ENCODE peak calls at places on chromosomes 2 and 18, in four cellular contexts. O is IMR-90, X is K562, B is GM12878. F is an unnamed sample.

GRCh38 chr2:168340931-168341330 is 93.5 kb upstream of the STK39 start:
- DNase-seq in O (no peak), X (no peak), B (no peak), F (no peak)

GRCh38 chr2:104656496-104657310 is 197.2 kb upstream of the POU3F3 start:
- DNase-seq in O (no peak), X (no peak), B (no peak), F (no peak)

GRCh38 chr2:13230221-13230620 is 513.5 kb downstream of the TRIB2 start:
- DNase-seq in O (no peak), X (no peak), B (no peak), F (no peak)

GRCh38 chr2:2580341-2580740 is 249.3 kb upstream of the MYT1L start:
- DNase-seq in O (no peak), X (no peak), B (no peak), F (no peak)

GRCh38 chr2:223101340-223102039 is 49.5 kb downstream of the KCNE4 start:
- DNase-seq in O (peak), X (peak), B (peak), F (peak)

GRCh38 chr2:121469361-121469760 is 61.3 kb upstream of the RNU4ATAC start:
- DNase-seq in O (no peak), X (no peak), B (no peak), F (no peak)

GRCh38 chr2:168312036-168312822 is 64.8 kb upstream of the STK39 start:
- DNase-seq in O (no peak), X (no peak), B (no peak), F (no peak)

GRCh38 chr18:7945882-7946281 is 378.8 kb downstream of the PTPRM start:
- DNase-seq in O (peak), X (no peak), B (no peak), F (peak)

GRCh38 chr18:55007582-55007981 is 48.3 kb upstream of the CCDC68 start:
- DNase-seq in O (peak), X (no peak), B (no peak), F (no peak)

GRCh38 chr2:181686566-181687185 is 6.4 kb upstream of the NEUROD1 start:
- DNase-seq in O (no peak), X (no peak), B (no peak), F (no peak)

GRCh38 chr2:64404743-64405142 is 49.2 kb upstream of the LGALSL start:
- DNase-seq in O (no peak), X (peak), B (no peak), F (no peak)

GRCh38 chr2:85390941-85391669 is 19.1 kb downstream of the CAPG start:
- DNase-seq in O (peak), X (peak), B (no peak), F (peak)

GRCh38 chr2:237464757-237465391 is 22.2 kb upstream of the MLPH start:
- DNase-seq in O (peak), X (no peak), B (no peak), F (no peak)

GRCh38 chr2:196681510-196681909 is 42.0 kb downstream of the CCDC150 start:
- DNase-seq in O (no peak), X (no peak), B (no peak), F (no peak)

GRCh38 chr2:109377976-109378375 is 235.8 kb downstream of the SEPTIN10 start:
- DNase-seq in O (no peak), X (no peak), B (no peak), F (no peak)

GRCh38 chr18:47756364-47757016 is 174.0 kb downstream of the SMAD2 start:
- DNase-seq in O (peak), X (peak), B (no peak), F (peak)

GRCh38 chr2:137547842-137548241 is 416.4 kb upstream of the HNMT start:
- DNase-seq in O (no peak), X (no peak), B (no peak), F (no peak)

GRCh38 chr2:96685592-96686459 is 43.3 kb downstream of the FER1L5 start:
- DNase-seq in O (no peak), X (peak), B (no peak), F (peak)

GRCh38 chr2:152369176-152369860 is 34.3 kb downstream of the FMNL2 start:
- DNase-seq in O (peak), X (no peak), B (no peak), F (no peak)

GRCh38 chr2:236238756-236239155 is 25.4 kb downstream of the ASB18 start:
- DNase-seq in O (no peak), X (no peak), B (no peak), F (no peak)

GRCh38 chr2:227366861-227367800 is 12.0 kb downstream of the TM4SF20 start:
- DNase-seq in O (peak), X (no peak), B (no peak), F (no peak)

GRCh38 chr2:55140316-55141219 is 90.3 kb upstream of the RTN4 start:
- DNase-seq in O (no peak), X (peak), B (no peak), F (no peak)
- TF ChIP-seq FOS in O (no peak), X (no peak), B (no peak), F (no peak)

GRCh38 chr2:176079285-176079830 is 4.4 kb downstream of the EVX2 start:
- DNase-seq in O (no peak), X (peak), B (no peak), F (no peak)

GRCh38 chr2:176078440-176079284 is 5.1 kb downstream of the EVX2 start:
- DNase-seq in O (no peak), X (no peak), B (no peak), F (no peak)

GRCh38 chr2:176080540-176081355 is 3.0 kb downstream of the EVX2 start:
- DNase-seq in O (no peak), X (no peak), B (no peak), F (no peak)

GRCh38 chr2:176081451-176081992 is 2.2 kb downstream of the EVX2 start:
- DNase-seq in O (no peak), X (no peak), B (no peak), F (no peak)

DNA sequence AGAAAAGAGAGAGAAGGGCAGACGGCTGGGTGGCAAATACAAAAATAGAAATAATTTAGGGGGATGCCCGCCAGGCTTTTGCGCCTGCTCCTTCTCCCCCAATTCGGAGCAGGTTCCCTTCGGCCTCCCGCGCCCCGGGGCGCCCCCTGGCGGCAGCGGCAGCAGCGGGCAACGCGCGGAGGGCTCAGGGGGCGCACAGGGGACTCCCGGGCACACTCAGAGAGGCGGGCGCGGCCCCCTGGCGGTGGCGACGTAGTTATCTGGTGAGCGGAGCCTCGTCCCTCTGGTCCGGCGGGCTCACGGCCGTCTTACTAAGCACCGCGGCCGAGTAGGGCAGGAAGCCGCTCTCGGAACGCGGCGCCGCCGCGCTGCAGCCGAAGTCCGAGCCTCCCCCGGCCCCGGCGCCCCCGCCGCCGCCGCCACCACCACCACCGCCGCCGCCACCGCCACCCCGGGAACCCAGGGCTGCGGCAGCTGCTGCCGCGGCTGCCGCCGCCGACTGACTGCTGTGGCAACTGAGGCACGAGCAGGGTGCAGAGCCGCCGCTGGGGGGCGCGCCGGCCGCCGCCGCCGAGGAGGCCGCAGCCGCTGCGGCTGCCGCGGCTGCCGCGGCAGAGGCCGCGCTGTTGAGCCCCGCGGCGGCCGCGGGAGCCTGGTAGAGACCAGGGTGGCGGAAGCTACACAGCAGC is 3.8 kb downstream of the EVX2 start:
- DNase-seq in O (peak), X (peak), B (no peak), F (no peak)
- TF ChIP-seq FOS in O (no peak), X (no peak), B (no peak), F (no peak)

DNA sequence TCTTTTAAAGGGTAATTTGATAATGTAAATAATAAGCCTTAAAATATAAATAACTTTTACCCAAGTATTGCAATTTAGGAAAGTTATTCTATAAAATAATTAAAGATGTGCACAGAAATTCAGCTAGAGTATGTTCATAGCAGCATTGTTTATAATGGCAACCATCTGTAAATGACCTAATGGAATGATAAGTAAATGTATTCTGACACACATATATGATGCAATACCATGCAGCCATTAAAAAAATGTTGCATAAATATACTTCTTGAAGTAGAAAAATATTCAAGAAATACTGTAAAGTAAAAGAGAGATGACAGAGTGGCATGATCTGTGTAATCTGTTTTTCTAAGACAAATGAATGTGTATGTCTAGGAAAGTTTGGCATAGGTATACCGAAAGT is 545.7 kb downstream of the ZEB2 start:
- DNase-seq in O (peak), X (no peak), B (no peak), F (no peak)
- TF ChIP-seq FOS in O (no peak), X (no peak), B (no peak), F (no peak)

DNA sequence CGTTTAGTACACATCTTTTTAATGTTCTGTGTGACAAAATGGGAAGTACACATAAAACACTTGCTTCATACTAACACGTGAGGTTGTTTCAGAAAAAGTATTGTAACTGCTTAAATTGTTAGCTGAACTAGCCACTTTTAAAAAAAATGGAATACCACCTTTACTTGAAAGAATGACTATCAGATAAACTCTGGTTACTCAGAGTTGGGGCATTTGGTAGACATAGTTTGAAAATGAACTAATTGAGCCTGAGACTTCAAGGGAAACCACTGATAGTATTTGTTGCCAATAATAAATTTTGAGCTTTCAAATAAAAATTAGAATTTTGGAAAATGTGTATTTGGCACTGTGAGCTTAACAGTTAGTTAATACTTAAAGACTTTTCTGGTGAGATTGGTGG is 103.0 kb upstream of the FBXO11 start:
- DNase-seq in O (no peak), X (no peak), B (no peak), F (no peak)
- TF ChIP-seq FOS in O (no peak), X (no peak), B (no peak), F (no peak)

DNA sequence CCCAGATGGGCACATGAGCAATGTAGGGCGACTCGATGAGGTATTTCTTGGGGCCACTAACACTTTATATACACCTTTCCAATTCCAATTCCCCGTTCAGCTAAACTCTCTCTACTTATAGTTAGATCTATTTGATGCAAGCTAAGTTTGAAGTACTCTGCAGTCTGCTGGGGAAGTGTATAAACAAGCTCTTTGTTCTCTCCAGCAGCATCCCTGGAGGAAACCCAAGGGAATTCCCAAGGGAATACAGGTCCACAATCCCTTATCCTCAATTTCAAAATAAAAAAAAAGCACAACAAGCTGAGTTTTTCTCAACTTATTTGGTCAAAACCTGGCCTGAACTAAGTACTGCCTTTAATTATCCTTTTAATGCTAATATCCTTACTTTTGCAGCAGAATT is 433.3 kb downstream of the NBAS start:
- DNase-seq in O (no peak), X (no peak), B (no peak), F (no peak)
- TF ChIP-seq FOS in O (no peak), X (no peak), B (no peak), F (no peak)

F was measured in endothelial cell of umbilical vein.